ENCODE peak calls at places on chromosomes 6 and 20, in five cellular contexts. H, I, P, L and C are unnamed samples.

GRCh38 chr6:144585217-144585814 is 300.2 kb downstream of the UTRN start:
- DNase-seq in H (peak; percentile 59), I (no peak), P (no peak), L (peak; percentile 81), C (no peak)

GRCh38 chr6:112337209-112337638 is 9.9 kb upstream of the RFPL4B start:
- DNase-seq in H (peak; percentile 58), I (no peak), P (peak; percentile 45), L (peak; percentile 73), C (peak; percentile 36)

GRCh38 chr6:68313911-68314310 is 321.2 kb upstream of the ADGRB3 start:
- DNase-seq in H (no peak), I (no peak), P (no peak), L (no peak), C (no peak)

GRCh38 chr6:41040101-41040910 is 1.3 kb upstream of the UNC5CL start:
- DNase-seq in H (no peak), I (no peak), P (no peak), L (no peak), C (no peak)

GRCh38 chr20:43987531-43987930 is 72.9 kb downstream of the TOX2 start:
- DNase-seq in H (peak; percentile 80), I (no peak), P (no peak), L (no peak), C (no peak)

GRCh38 chr6:24919404-24919892 is 16.3 kb downstream of the RIPOR2 start:
- DNase-seq in H (peak; percentile 70), I (no peak), P (no peak), L (no peak), C (no peak)

GRCh38 chr20:37042986-37043972 is 52.5 kb downstream of the RBL1 start:
- DNase-seq in H (no peak), I (no peak), P (no peak), L (no peak), C (no peak)

GRCh38 chr20:62723351-62723750 is 14.7 kb downstream of the NTSR1 start:
- DNase-seq in H (no peak), I (no peak), P (peak; percentile 60), L (no peak), C (no peak)

GRCh38 chr6:38012573-38012972 is 193.0 kb downstream of the ZFAND3 start:
- DNase-seq in H (peak; percentile 39), I (no peak), P (peak; percentile 39), L (peak; percentile 63), C (peak; percentile 9)

GRCh38 chr6:624979-625378 is 31.9 kb downstream of the HUS1B start:
- DNase-seq in H (no peak), I (no peak), P (no peak), L (no peak), C (peak; percentile 11)

GRCh38 chr6:152218887-152219286 is 411.4 kb downstream of the ESR1 start:
- DNase-seq in H (peak; percentile 69), I (no peak), P (no peak), L (no peak), C (no peak)